ENCODE peak calls at places on chromosomes 16 and 17, in eight cellular contexts. T is mesendoderm, U is heart left ventricle, Z is cardiac muscle cell, H is fibroblast of pulmonary artery, D is body of pancreas, J is HFF-Myc, B is AG09309. F is an unnamed sample.

GRCh38 chr17:28029033-28029432 is 13.4 kb upstream of the NLK start:
- DNase-seq in U (no peak), Z (no peak), H (no peak), J (no peak), D (no peak), T (no peak), B (no peak), F (no peak)

GRCh38 chr17:81396722-81397313 is 1.6 kb downstream of the BAHCC1 start:
- DNase-seq in U (peak; percentile 85), B (no peak), D (peak; percentile 53), H (no peak), Z (no peak), T (peak; percentile 76), J (no peak), F (no peak)

GRCh38 chr16:24046442-24046841 is 209.7 kb upstream of the CACNG3 start:
- DNase-seq in B (no peak), H (no peak), Z (peak; percentile 10), U (no peak), T (peak; percentile 59), D (no peak), J (no peak), F (no peak)

GRCh38 chr16:49431040-49431439 is 57.4 kb downstream of the C16orf78 start:
- DNase-seq in D (no peak), Z (no peak), U (no peak), T (no peak), J (no peak), H (no peak), B (no peak), F (no peak)

GRCh38 chr17:4580291-4580690 is 4.0 kb upstream of the SMTNL2 start:
- DNase-seq in T (no peak), U (no peak), H (no peak), D (no peak), B (no peak), J (no peak), Z (no peak), F (no peak)

GRCh38 chr17:67180275-67180674 is 64.7 kb downstream of the HELZ start:
- DNase-seq in D (no peak), Z (no peak), U (no peak), H (no peak), J (no peak), T (no peak), B (no peak), F (no peak)

GRCh38 chr17:18172528-18173278 is 10.9 kb upstream of the ALKBH5 start:
- DNase-seq in B (no peak), D (peak; percentile 33), Z (no peak), T (no peak), U (no peak), H (no peak), J (no peak), F (no peak)

GRCh38 chr17:31327534-31328526 is 6.4 kb upstream of the EVI2A start:
- DNase-seq in J (peak; percentile 50), Z (no peak), D (no peak), U (no peak), H (peak; percentile 81), B (peak; percentile 48), T (peak; percentile 40), F (no peak)

GRCh38 chr16:48054881-48055601 is 100.8 kb downstream of the ABCC12 start:
- DNase-seq in D (peak; percentile 56), T (peak; percentile 85), B (peak; percentile 13), U (no peak), Z (peak; percentile 48), H (peak; percentile 77), J (peak; percentile 12), F (peak; percentile 38)

GRCh38 chr16:16120382-16121184 is 102.7 kb downstream of the ABCC6 start:
- DNase-seq in Z (no peak), B (no peak), T (no peak), D (peak; percentile 28), H (peak; percentile 48), J (no peak), U (peak; percentile 76), F (peak; percentile 24)

GRCh38 chr17:15947331-15947730 is 2.4 kb downstream of the ADORA2B start:
- DNase-seq in J (no peak), B (no peak), D (no peak), T (no peak), U (no peak), H (peak; percentile 45), Z (no peak), F (peak; percentile 64)

GRCh38 chr16:65497571-65497970 is 375.7 kb upstream of the CDH11 start:
- DNase-seq in D (no peak), U (no peak), Z (no peak), H (no peak), J (no peak), B (no peak), T (no peak), F (no peak)

GRCh38 chr17:32909787-32910369 is 18.1 kb upstream of the TMEM98 start:
- DNase-seq in H (peak; percentile 90), B (peak; percentile 85), U (no peak), T (peak; percentile 94), Z (peak; percentile 87), D (peak; percentile 94), J (peak; percentile 86), F (peak; percentile 60)

GRCh38 chr16:84720180-84720579 is 20.4 kb downstream of the USP10 start:
- DNase-seq in B (no peak), U (no peak), D (peak; percentile 20), T (no peak), Z (no peak), H (no peak), J (peak; percentile 32), F (no peak)

GRCh38 chr17:73342549-73343167 is 30.9 kb upstream of the CDC42EP4 start:
- DNase-seq in D (no peak), H (peak; percentile 74), Z (no peak), U (no peak), B (no peak), J (no peak), T (no peak), F (no peak)

GRCh38 chr17:56756536-56756935 is 77.2 kb downstream of the C17orf67 start:
- DNase-seq in H (peak; percentile 42), J (peak; percentile 83), Z (no peak), U (no peak), B (peak; percentile 85), D (no peak), T (no peak), F (no peak)

GRCh38 chr16:56506941-56507340 is 12.9 kb downstream of the BBS2 start:
- DNase-seq in T (no peak), H (peak; percentile 77), U (no peak), B (peak; percentile 20), J (no peak), Z (no peak), D (no peak), F (no peak)

GRCh38 chr17:7022791-7023571 is at the start of gene BCL6B:
- DNase-seq in B (no peak), J (no peak), D (no peak), Z (no peak), U (peak; percentile 74), T (no peak), H (no peak), F (peak; percentile 69)

GRCh38 chr17:43665387-43666101 is 3.8 kb upstream of the MEOX1 start:
- DNase-seq in B (no peak), T (no peak), Z (no peak), H (no peak), U (peak; percentile 78), D (no peak), J (no peak), F (no peak)

DNA sequence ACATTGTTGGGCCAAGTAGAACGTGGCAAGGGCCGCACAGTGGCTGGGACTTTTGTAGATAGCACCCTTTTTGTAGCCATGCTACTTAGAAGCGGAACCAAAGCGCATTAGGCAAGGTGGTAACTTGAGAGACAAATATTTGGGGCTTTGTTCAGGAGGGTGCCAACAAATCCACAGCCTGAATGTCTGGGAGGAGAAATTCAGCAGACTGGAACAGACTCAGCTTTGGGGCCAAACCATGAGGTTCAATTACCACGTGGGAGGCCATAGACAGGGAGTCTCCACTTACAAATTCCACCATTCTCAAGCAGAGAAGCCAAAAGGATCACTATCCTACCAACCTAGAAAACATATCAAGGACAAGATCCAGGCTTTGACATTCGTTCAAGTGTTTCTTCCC is 183.7 kb downstream of the RGS9 start:
- DNase-seq in B (no peak), D (no peak), Z (no peak), H (no peak), J (no peak), U (no peak), T (no peak), F (no peak)
- H3K4me3 ChIP-seq in B (no peak overlapping the region), D (no peak overlapping the region), Z (no peak overlapping the region), H (no peak overlapping the region), J (no peak overlapping the region), U (no peak overlapping the region), T (no peak overlapping the region), F (no peak overlapping the region)

GRCh38 chr17:47850373-47850691 is 631 bp downstream of the SP6 start:
- DNase-seq in Z (no peak), B (no peak), D (no peak), T (no peak), J (no peak), U (no peak), H (no peak), F (no peak)
- H3K4me3 ChIP-seq in Z (peak overlapping the region; percentile 30), B (peak overlapping the region; percentile 50), D (no peak overlapping the region), T (peak overlapping the region; percentile 56), J (no peak overlapping the region), U (peak overlapping the region; percentile 51), H (no peak overlapping the region), F (no peak overlapping the region)

GRCh38 chr17:48576479-48577309 is 1.5 kb downstream of the HOXB4 start:
- DNase-seq in D (no peak), J (no peak), H (no peak), T (no peak), B (no peak), Z (no peak), U (no peak), F (no peak)

GRCh38 chr17:48578616-48579560 is 738 bp upstream of the HOXB4 start:
- DNase-seq in H (no peak), D (no peak), T (no peak), J (no peak), Z (no peak), U (no peak), B (no peak), F (peak; percentile 55)

GRCh38 chr17:48579738-48580543 is 1.8 kb upstream of the HOXB4 start:
- DNase-seq in H (no peak), B (no peak), T (no peak), D (no peak), Z (no peak), J (no peak), U (no peak), F (no peak)

GRCh38 chr17:48577330-48577945 is 712 bp downstream of the HOXB4 start:
- DNase-seq in D (no peak), B (no peak), J (no peak), Z (no peak), T (no peak), U (no peak), H (no peak), F (no peak)

GRCh38 chr17:48577946-48578615 is at the start of gene HOXB4:
- DNase-seq in U (peak; percentile 85), T (peak; percentile 75), D (peak; percentile 50), J (no peak), Z (peak; percentile 86), B (no peak), H (peak; percentile 56), F (peak; percentile 88)
- H3K4me3 ChIP-seq in U (peak within 1 kb of the TSS; percentile 53), T (no peak within 1 kb of the TSS), D (no peak within 1 kb of the TSS), J (peak within 1 kb of the TSS; percentile 31), Z (peak within 1 kb of the TSS; percentile 44), B (no peak within 1 kb of the TSS), H (peak within 1 kb of the TSS; percentile 54), F (peak within 1 kb of the TSS; percentile 2)

DNA sequence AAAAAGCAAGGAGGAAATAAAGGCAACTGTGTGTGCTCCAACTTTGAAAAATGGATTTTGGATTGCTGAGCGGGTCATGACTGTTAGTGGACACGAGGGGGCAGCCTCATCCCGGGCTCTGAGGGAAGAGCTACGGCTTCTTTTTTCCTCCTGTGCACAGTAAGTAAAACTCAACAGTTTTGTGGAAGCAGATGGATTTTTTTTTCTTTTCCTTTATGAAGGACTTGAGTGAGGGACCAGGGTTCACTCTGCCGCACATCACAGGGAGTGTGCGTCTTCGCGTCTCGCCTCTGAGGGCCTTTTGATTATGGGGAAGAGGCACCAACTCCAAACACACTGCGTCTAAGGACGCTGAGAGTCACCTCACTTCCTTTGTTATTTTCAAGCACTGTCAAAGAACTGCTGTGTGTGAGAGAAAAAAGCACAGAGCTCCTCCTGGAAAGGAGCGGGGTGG is 80.3 kb upstream of the GOT2 start:
- DNase-seq in Z (peak; percentile 75), B (no peak), H (peak; percentile 53), J (peak; percentile 3), T (peak; percentile 51), D (peak; percentile 50), U (no peak), F (no peak)
- H3K4me3 ChIP-seq in Z (peak overlapping the region; percentile 33), B (no peak overlapping the region), H (peak overlapping the region; percentile 18), J (no peak overlapping the region), T (no peak overlapping the region), D (no peak overlapping the region), U (peak overlapping the region; percentile 39), F (no peak overlapping the region)